ENCODE peak calls at places on chromosomes 2 and 18, in nine cellular contexts. F, H, V, O, U, C, K, W and G are unnamed samples.

GRCh38 chr2:46163804-46164569 is 133.2 kb upstream of the EPAS1 start:
- DNase-seq in F (no peak), H (peak; percentile 43), V (no peak), O (no peak), U (peak; percentile 33), C (no peak), K (peak; percentile 94), W (no peak), G (no peak)

GRCh38 chr2:42084231-42084671 is 36.4 kb downstream of the PKDCC start:
- DNase-seq in F (no peak), H (no peak), V (no peak), O (peak; percentile 76), U (peak; percentile 84), C (peak; percentile 30), K (peak; percentile 64), W (no peak), G (no peak)

GRCh38 chr2:38856165-38856564 is 19.6 kb downstream of the DHX57 start:
- DNase-seq in F (no peak), H (no peak), V (no peak), O (no peak), U (peak; percentile 65), C (no peak), K (no peak), W (no peak), G (no peak)

GRCh38 chr2:24400207-24400907 is 40.0 kb upstream of the ITSN2 start:
- DNase-seq in F (no peak), H (no peak), V (no peak), O (no peak), U (no peak), C (no peak), K (no peak), W (no peak), G (no peak)

GRCh38 chr2:25062461-25062860 is 20.6 kb downstream of the EFR3B start:
- DNase-seq in F (no peak), H (no peak), V (peak; percentile 40), O (peak; percentile 69), U (no peak), C (no peak), K (no peak), W (no peak), G (no peak)

GRCh38 chr18:54100920-54101319 is 123.5 kb downstream of the MBD2 start:
- DNase-seq in F (no peak), H (no peak), V (no peak), O (no peak), U (no peak), C (no peak), K (no peak), W (no peak), G (no peak)

GRCh38 chr2:160315337-160315736 is 115.3 kb upstream of the ITGB6 start:
- DNase-seq in F (no peak), H (no peak), V (no peak), O (no peak), U (peak; percentile 80), C (no peak), K (no peak), W (no peak), G (no peak)

GRCh38 chr18:59881728-59882685 is 17.8 kb upstream of the PMAIP1 start:
- DNase-seq in F (no peak), H (peak; percentile 52), V (no peak), O (no peak), U (peak; percentile 67), C (no peak), K (peak; percentile 64), W (no peak), G (no peak)

GRCh38 chr2:100988630-100989417 is 13.3 kb upstream of the RPL31 start:
- DNase-seq in F (no peak), H (no peak), V (no peak), O (no peak), U (peak; percentile 43), C (no peak), K (no peak), W (no peak), G (no peak)

GRCh38 chr2:71882949-71883472 is 264.7 kb downstream of the CYP26B1 start:
- DNase-seq in F (peak; percentile 21), H (peak; percentile 51), V (peak; percentile 80), O (peak; percentile 98), U (peak; percentile 78), C (peak; percentile 88), K (peak; percentile 79), W (peak; percentile 39), G (peak; percentile 91)

GRCh38 chr2:3465328-3465727 is 54.0 kb downstream of the ADI1 start:
- DNase-seq in F (no peak), H (peak; percentile 5), V (no peak), O (no peak), U (no peak), C (peak; percentile 67), K (no peak), W (no peak), G (no peak)

GRCh38 chr2:48414980-48415764 is 114.8 kb upstream of the STON1 start:
- DNase-seq in F (no peak), H (no peak), V (no peak), O (no peak), U (no peak), C (no peak), K (no peak), W (no peak), G (peak; percentile 47)

GRCh38 chr2:214076527-214076926 is 334.3 kb upstream of the VWC2L start:
- DNase-seq in F (no peak), H (no peak), V (no peak), O (no peak), U (no peak), C (no peak), K (peak; percentile 72), W (no peak), G (no peak)

DNA sequence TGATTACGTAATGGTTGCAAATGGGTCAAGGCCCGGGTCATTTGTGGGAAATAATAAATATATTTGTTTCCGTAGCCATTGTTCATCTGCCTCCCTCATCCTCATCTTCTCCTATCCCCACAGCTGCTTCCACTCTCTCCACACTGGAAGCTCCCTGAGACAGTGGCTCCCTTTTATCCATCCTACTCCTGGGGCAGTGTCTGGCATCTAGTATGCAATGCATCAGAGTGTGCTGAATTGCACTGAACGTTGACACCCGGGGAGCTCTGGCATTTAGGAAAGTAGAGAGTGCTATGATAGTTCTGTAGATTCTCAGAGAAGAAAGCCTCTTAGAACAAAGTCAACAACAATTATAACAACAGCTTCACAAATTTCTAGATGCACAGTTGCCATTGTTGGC is 45.5 kb upstream of the NAB1 start:
- DNase-seq in F (no peak), H (no peak), V (no peak), O (no peak), U (no peak), C (no peak), K (no peak), W (no peak), G (no peak)
- H3K27ac ChIP-seq in F (no peak overlapping the region), H (no peak overlapping the region), V (no peak overlapping the region), O (no peak overlapping the region), U (no peak overlapping the region), C (no peak overlapping the region), K (no peak overlapping the region), W (no peak overlapping the region), G (no peak overlapping the region)

DNA sequence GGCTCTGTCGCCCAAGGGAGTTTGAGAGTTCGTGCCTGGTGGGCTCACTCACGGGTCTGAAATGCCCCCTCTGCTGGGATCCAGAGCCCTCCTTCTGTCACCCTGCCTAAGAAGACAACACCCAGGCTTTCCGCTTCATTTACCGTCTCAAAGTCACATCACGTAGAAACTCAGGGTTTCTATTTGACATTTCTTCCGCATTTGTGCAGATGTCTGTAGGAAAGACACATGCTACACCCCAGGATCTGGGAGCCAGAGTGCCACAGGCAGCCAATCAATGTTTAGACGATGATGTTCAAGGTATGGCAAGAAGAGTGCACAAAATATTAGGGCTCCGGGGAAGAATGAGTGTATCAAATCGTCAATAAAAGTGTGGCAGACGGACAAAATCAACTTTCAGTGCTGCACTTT is 24.4 kb upstream of the ACKR3 start:
- DNase-seq in F (no peak), H (no peak), V (no peak), O (no peak), U (no peak), C (no peak), K (no peak), W (peak; percentile 70), G (no peak)
- TF ChIP-seq POLR2A in F (no peak), H (no peak), V (no peak), O (no peak), U (no peak), C (no peak), K (no peak), W (no peak), G (no peak)

DNA sequence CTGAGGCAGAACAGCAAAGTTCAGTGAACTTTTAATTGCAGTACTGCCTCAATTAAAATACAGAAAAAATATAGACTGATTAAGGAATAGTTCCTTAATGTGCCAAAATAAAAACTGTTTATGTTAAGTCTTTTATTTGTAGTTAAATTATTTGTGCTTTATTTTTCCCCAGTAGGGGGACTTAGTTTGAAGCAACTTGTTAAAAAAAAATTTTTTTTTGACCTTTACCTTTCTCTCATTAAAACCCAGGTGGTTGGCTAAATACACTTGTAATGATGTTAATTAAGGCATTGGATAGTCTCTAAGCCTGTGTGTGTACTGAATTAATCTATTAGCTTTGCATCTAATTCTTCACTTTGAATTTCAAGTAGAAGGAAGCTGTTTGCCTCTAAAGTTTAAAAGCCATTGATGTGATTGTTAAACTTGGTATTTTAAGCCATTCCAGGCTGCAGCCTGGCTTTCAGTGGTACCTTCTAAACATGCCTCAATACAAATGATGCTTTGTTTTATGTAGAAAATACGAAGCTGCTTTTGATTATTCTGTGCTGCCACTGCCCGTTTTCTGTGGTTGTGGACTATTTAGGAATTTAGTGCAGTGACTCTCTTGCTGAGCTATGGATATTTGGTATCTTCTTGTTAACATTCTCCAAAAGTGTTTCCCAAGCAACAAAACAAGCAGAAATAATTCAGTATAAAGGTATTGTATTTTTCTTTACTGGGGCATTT is 102.9 kb downstream of the TANC1 start:
- DNase-seq in F (no peak), H (no peak), V (no peak), O (no peak), U (peak; percentile 59), C (no peak), K (no peak), W (no peak), G (no peak)
- H3K4me1 ChIP-seq in F (peaks cover 5% of the 10 kb centered on the region), H (peaks cover 23% of the 10 kb centered on the region), V (no peaks in the 10 kb centered on the region), O (peaks cover 20% of the 10 kb centered on the region), U (peaks cover 24% of the 10 kb centered on the region), C (peaks cover 3% of the 10 kb centered on the region), K (peaks cover 28% of the 10 kb centered on the region), W (no peaks in the 10 kb centered on the region), G (peaks cover 18% of the 10 kb centered on the region)

GRCh38 chr2:55926246-55926645 is 2.7 kb upstream of the EFEMP1 start:
- DNase-seq in F (no peak), H (no peak), V (no peak), O (no peak), U (no peak), C (no peak), K (no peak), W (no peak), G (no peak)

GRCh38 chr2:55922488-55922887 is 1.1 kb downstream of the EFEMP1 start:
- DNase-seq in F (no peak), H (no peak), V (no peak), O (no peak), U (peak; percentile 58), C (no peak), K (no peak), W (no peak), G (no peak)

GRCh38 chr2:55923978-55924325 is 370 bp upstream of the EFEMP1 start:
- DNase-seq in F (no peak), H (no peak), V (no peak), O (no peak), U (no peak), C (no peak), K (peak; percentile 6), W (no peak), G (no peak)

GRCh38 chr2:55926974-55927373 is 3.4 kb upstream of the EFEMP1 start:
- DNase-seq in F (no peak), H (no peak), V (no peak), O (no peak), U (no peak), C (no peak), K (no peak), W (no peak), G (no peak)

GRCh38 chr2:55923091-55923977 is at the start of gene EFEMP1:
- DNase-seq in F (no peak), H (peak; percentile 19), V (peak; percentile 64), O (no peak), U (peak; percentile 62), C (peak; percentile 73), K (peak; percentile 57), W (no peak), G (peak; percentile 78)
- H3K27ac ChIP-seq in F (no peak within 1 kb of the TSS), H (peak within 1 kb of the TSS; percentile 58), V (peak within 1 kb of the TSS; percentile 43), O (no peak within 1 kb of the TSS), U (peak within 1 kb of the TSS; percentile 86), C (no peak within 1 kb of the TSS), K (peak within 1 kb of the TSS; percentile 70), W (peak within 1 kb of the TSS; percentile 42), G (no peak within 1 kb of the TSS)